ENCODE peak calls at places on chromosome 9, in seven cellular contexts. E is AG09309, A is T-helper 1 cell, I is left colon, G is GM23248, X is kidney tubule cell, K is neuronal stem cell. Y is an unnamed sample.

GRCh38 chr9:93427655-93428379 is 23.7 kb upstream of the FAM120A start:
- DNase-seq in E (no peak), A (no peak), I (peak), G (no peak), X (no peak), K (no peak), Y (no peak)

GRCh38 chr9:115254217-115254616 is 136.3 kb upstream of the TNC start:
- DNase-seq in E (no peak), A (no peak), I (no peak), G (no peak), X (no peak), K (no peak), Y (no peak)

GRCh38 chr9:14096182-14096922 is 217.6 kb downstream of the NFIB start:
- DNase-seq in E (no peak), A (no peak), I (no peak), G (peak), X (peak), K (no peak), Y (no peak)

GRCh38 chr9:129613520-129614175 is 7.3 kb downstream of the C9orf50 start:
- DNase-seq in E (no peak), A (no peak), I (no peak), G (no peak), X (peak), K (no peak), Y (no peak)

GRCh38 chr9:113541019-113541900 is 77.7 kb downstream of the RGS3 start:
- DNase-seq in E (no peak), A (no peak), I (peak), G (peak), X (peak), K (peak), Y (no peak)

GRCh38 chr9:31790720-31791119 is 593.7 kb upstream of the ACO1 start:
- DNase-seq in E (no peak), A (no peak), I (no peak), G (no peak), X (no peak), K (no peak), Y (no peak)

GRCh38 chr9:135816179-135816970 is 91.0 kb downstream of the CAMSAP1 start:
- DNase-seq in E (no peak), A (no peak), I (no peak), G (no peak), X (no peak), K (no peak), Y (no peak)

GRCh38 chr9:107755267-107755666 is 265.7 kb upstream of the KLF4 start:
- DNase-seq in E (no peak), A (no peak), I (peak), G (peak), X (peak), K (no peak), Y (no peak)

GRCh38 chr9:85960688-85961093 is 19.7 kb downstream of the NAA35 start:
- DNase-seq in E (no peak), A (no peak), I (no peak), G (no peak), X (no peak), K (no peak), Y (no peak)

GRCh38 chr9:81318571-81318970 is 370.8 kb downstream of the TLE1 start:
- DNase-seq in E (peak), A (no peak), I (no peak), G (peak), X (peak), K (no peak), Y (peak)

GRCh38 chr9:36748322-36748899 is 175.7 kb downstream of the MELK start:
- DNase-seq in E (no peak), A (no peak), I (peak), G (peak), X (peak), K (peak), Y (no peak)

Y was measured in AG04450.